ENCODE peak calls at places on chromosome 3, in seven cellular contexts. E is brain microvascular endothelial cell; P is heart right ventricle; F is aorta; U is lower lobe of right lung; B is CD8-positive, alpha-beta T cell; W is mammary epithelial cell. T is an unnamed sample.
A peak's percentile ranks its signal among the peaks of the same experiment; 100 is the strongest.

GRCh38 chr3:30440880-30441279 is 165.5 kb upstream of the TGFBR2 start:
- DNase-seq in P (peak; percentile 44), E (no peak), W (peak; percentile 17), F (no peak), B (no peak), U (no peak), T (no peak)

GRCh38 chr3:138463724-138464489 is 29.5 kb downstream of the ESYT3 start:
- DNase-seq in W (no peak), F (no peak), E (no peak), B (no peak), P (no peak), U (no peak), T (no peak)

GRCh38 chr3:127464642-127465041 is 125.9 kb downstream of the TPRA1 start:
- DNase-seq in B (no peak), F (no peak), P (no peak), E (no peak), U (no peak), W (no peak), T (peak; percentile 64)

GRCh38 chr3:53834429-53835095 is 11.7 kb downstream of the CHDH start:
- DNase-seq in F (no peak), B (no peak), U (no peak), E (no peak), W (no peak), P (no peak), T (no peak)

GRCh38 chr3:40615110-40615915 is 90.6 kb downstream of the ZNF621 start:
- DNase-seq in E (no peak), F (no peak), U (no peak), B (no peak), P (no peak), W (no peak), T (no peak)

GRCh38 chr3:39752019-39752637 is 57.3 kb upstream of the MYRIP start:
- DNase-seq in B (no peak), E (no peak), F (no peak), W (peak; percentile 3), P (no peak), U (no peak), T (no peak)

GRCh38 chr3:163773136-163773535 is 1305.2 kb downstream of the SI start:
- DNase-seq in W (no peak), E (no peak), B (no peak), P (no peak), U (no peak), F (no peak), T (no peak)

GRCh38 chr3:50649451-50649931 is 25.2 kb upstream of the DOCK3 start:
- DNase-seq in W (no peak), U (no peak), E (no peak), P (peak; percentile 80), F (no peak), B (no peak), T (no peak)

GRCh38 chr3:100465871-100466777 is 26.3 kb upstream of the TMEM45A start:
- DNase-seq in F (no peak), E (no peak), B (no peak), P (no peak), U (no peak), W (no peak), T (no peak)

GRCh38 chr3:160544837-160545236 is 20.5 kb downstream of the KPNA4 start:
- DNase-seq in U (no peak), E (no peak), F (no peak), P (no peak), W (no peak), B (no peak), T (no peak)

GRCh38 chr3:60291115-60291514 is 960.1 kb downstream of the FHIT start:
- DNase-seq in W (no peak), B (no peak), F (no peak), U (no peak), P (no peak), E (no peak), T (no peak)

GRCh38 chr3:38453075-38453913 is at the start of gene ACVR2B:
- DNase-seq in U (peak; percentile 94), W (peak; percentile 57), F (peak; percentile 92), P (peak; percentile 90), B (peak; percentile 58), E (peak; percentile 45), T (peak; percentile 92)

GRCh38 chr3:192467230-192468186 is 259.8 kb downstream of the FGF12 start:
- DNase-seq in U (no peak), P (peak; percentile 47), F (no peak), W (peak; percentile 47), B (peak; percentile 12), E (peak; percentile 47), T (peak; percentile 45)

GRCh38 chr3:48656061-48656840 is 6.4 kb downstream of the CELSR3 start:
- DNase-seq in B (peak; percentile 71), W (peak; percentile 74), E (peak; percentile 14), F (peak; percentile 91), U (peak; percentile 93), P (peak; percentile 78), T (peak; percentile 88)

GRCh38 chr3:111200027-111200426 is 128.4 kb downstream of the NECTIN3 start:
- DNase-seq in U (no peak), W (no peak), B (no peak), F (no peak), P (no peak), E (no peak), T (no peak)

GRCh38 chr3:122926322-122926721 is 101.2 kb downstream of the SEMA5B start:
- DNase-seq in W (no peak), E (no peak), F (no peak), P (no peak), B (no peak), U (no peak), T (no peak)

GRCh38 chr3:101099791-101100190 is 106.6 kb upstream of the ABI3BP start:
- DNase-seq in P (no peak), E (no peak), W (no peak), F (no peak), B (no peak), U (no peak), T (no peak)

GRCh38 chr3:93969443-93969842 is 4.3 kb downstream of the PROS1 start:
- DNase-seq in B (no peak), U (no peak), F (no peak), E (peak; percentile 66), P (no peak), W (peak; percentile 48), T (no peak)

GRCh38 chr3:61943975-61944374 is 382.6 kb downstream of the PTPRG start:
- DNase-seq in W (no peak), B (no peak), F (no peak), E (no peak), U (no peak), P (no peak), T (no peak)

GRCh38 chr3:33360136-33360825 is 79.9 kb downstream of the UBP1 start:
- DNase-seq in W (peak; percentile 88), P (no peak), E (peak; percentile 53), B (no peak), F (no peak), U (no peak), T (no peak)

GRCh38 chr3:98136631-98137030 is 6.1 kb downstream of the OR5H1 start:
- DNase-seq in W (no peak), E (no peak), F (no peak), B (no peak), P (no peak), U (no peak), T (no peak)
- H3K4me3 ChIP-seq in W (no peak overlapping the region), E (no peak overlapping the region), F (no peak overlapping the region), B (no peak overlapping the region), P (no peak overlapping the region), U (no peak overlapping the region), T (no peak overlapping the region)

DNA sequence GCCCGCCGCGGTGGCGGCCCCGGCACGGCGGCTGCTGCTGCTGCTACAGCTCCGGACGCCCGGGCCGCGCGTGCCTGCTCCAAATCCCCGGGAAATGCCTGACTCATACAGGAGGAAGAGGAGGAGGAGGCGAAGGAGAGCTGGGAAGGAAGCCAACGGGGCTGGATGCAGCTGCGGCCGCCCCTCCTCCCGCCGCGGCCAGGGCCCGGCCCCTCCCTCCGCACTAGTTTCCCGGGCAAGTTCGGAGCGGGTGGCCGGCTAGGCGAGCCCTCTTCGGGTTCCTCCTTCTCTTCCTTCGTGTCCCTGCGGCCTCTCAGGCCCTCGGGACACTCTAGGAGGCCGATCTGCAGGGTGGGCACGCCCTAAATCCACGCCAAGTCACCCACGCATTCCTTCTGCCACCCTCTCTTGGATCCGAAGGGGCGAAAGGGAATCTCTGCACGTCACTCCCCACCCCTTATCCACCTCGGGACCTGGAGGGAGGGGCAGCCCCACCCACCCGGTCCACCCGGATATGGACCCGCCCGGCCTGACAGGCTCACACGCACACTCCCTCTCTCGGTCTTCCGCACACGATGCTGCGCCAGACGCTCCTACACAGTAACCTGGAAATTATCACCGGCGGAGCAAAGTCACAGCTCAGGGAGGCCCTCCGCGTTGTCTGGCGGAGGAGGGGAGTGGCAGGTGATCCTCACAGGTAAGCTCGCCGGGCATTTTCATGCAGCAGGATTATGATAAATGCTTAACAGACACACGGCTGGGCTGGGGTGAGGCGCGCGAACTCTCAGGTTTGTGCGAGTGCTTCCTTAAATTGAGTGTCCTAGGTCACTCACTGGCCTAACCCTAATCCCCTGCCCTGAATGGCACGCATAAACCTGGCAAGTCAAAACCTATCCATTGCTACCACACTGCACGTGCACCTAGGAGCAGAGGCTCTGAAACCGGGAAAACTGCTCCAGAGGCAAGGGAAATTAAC is at the start of the genes OSBPL10 and ZNF860:
- DNase-seq in B (peak; percentile 6), P (peak; percentile 95), W (peak; percentile 94), F (peak; percentile 94), E (peak; percentile 87), U (peak; percentile 89), T (peak; percentile 92)
- H3K27me3 ChIP-seq in B (peaks cover 10% of the 10 kb centered on the region), P (no peaks in the 10 kb centered on the region), W (no peaks in the 10 kb centered on the region), F (no peaks in the 10 kb centered on the region), E (no peaks in the 10 kb centered on the region), U (no peaks in the 10 kb centered on the region), T (no peaks in the 10 kb centered on the region)

GRCh38 chr3:11380314-11380713 is 108.1 kb downstream of the ATG7 start:
- DNase-seq in B (no peak), W (no peak), U (no peak), P (no peak), E (no peak), F (no peak), T (no peak)

GRCh38 chr3:11377726-11378125 is 105.5 kb downstream of the ATG7 start:
- DNase-seq in F (no peak), B (no peak), E (no peak), W (peak; percentile 16), U (no peak), P (no peak), T (no peak)

GRCh38 chr3:11379238-11379823 is 107.1 kb downstream of the ATG7 start:
- DNase-seq in E (peak; percentile 74), P (no peak), F (no peak), U (no peak), W (peak; percentile 31), B (no peak), T (no peak)

GRCh38 chr3:11381563-11381962 is 109.4 kb downstream of the ATG7 start:
- DNase-seq in E (no peak), W (no peak), P (no peak), B (no peak), U (no peak), F (no peak), T (no peak)

GRCh38 chr3:11379824-11380281 is 107.7 kb downstream of the ATG7 start:
- DNase-seq in W (no peak), F (no peak), E (no peak), U (no peak), B (no peak), P (no peak), T (no peak)
- H3K4me3 ChIP-seq in W (no peak overlapping the region), F (peak overlapping the region; percentile 72), E (no peak overlapping the region), U (no peak overlapping the region), B (no peak overlapping the region), P (no peak overlapping the region), T (no peak overlapping the region)

DNA sequence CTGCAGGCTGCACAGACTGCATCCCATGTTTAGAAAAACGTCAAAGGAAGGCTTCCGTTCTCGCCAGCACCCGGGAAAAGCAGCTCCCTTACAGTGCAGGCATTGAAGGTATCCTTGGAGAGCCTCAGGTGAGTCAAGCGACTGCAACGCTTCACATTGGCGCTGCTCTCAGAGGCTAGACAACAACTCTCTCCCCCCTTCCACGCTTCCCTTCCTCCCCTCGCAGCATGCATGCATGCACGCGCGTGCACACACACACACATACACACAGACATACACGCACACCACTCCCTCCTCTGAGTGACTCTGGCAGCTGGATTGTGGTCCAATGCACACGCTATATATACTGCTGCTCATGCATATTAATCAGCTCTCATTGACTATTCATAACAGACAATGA is 191.1 kb downstream of the PDZRN3 start:
- DNase-seq in E (no peak), F (no peak), B (no peak), W (peak; percentile 10), U (no peak), P (no peak), T (no peak)
- H3K27me3 ChIP-seq in E (no peaks in the 10 kb centered on the region), F (no peaks in the 10 kb centered on the region), B (no peaks in the 10 kb centered on the region), W (no peaks in the 10 kb centered on the region), U (no peaks in the 10 kb centered on the region), P (no peaks in the 10 kb centered on the region), T (no peaks in the 10 kb centered on the region)